ENCODE peak calls at places on chromosomes 11 and 22, in seven cellular contexts. O is fibroblast of lung; F is AG04450; R is tibial nerve; E is pancreas; V is GM12865; I is CD4-positive, alpha-beta memory T cell. D is an unnamed sample.

GRCh38 chr11:125165664-125166346 is 1.3 kb downstream of the PKNOX2 start:
- DNase-seq in O (peak), F (no peak), R (no peak), E (no peak), V (no peak), I (no peak), D (no peak)

GRCh38 chr11:110850846-110851245 is 138.6 kb upstream of the ARHGAP20 start:
- DNase-seq in O (peak), F (no peak), R (no peak), E (no peak), V (no peak), I (no peak), D (no peak)

GRCh38 chr11:29200776-29201574 is 815.9 kb downstream of the KCNA4 start:
- DNase-seq in O (no peak), F (no peak), R (no peak), E (no peak), V (no peak), I (no peak), D (no peak)

GRCh38 chr22:31948002-31948401 is 3.7 kb downstream of the YWHAH start:
- DNase-seq in O (no peak), F (no peak), R (no peak), E (no peak), V (no peak), I (no peak), D (no peak)

GRCh38 chr22:31496735-31497146 is 405 bp downstream of the SFI1 start:
- DNase-seq in O (no peak), F (no peak), R (no peak), E (no peak), V (no peak), I (no peak), D (peak)

GRCh38 chr11:117090111-117090706 is 8.0 kb downstream of the SIK3 start:
- DNase-seq in O (peak), F (no peak), R (no peak), E (no peak), V (no peak), I (no peak), D (no peak)

GRCh38 chr22:35218079-35218478 is 39.2 kb upstream of the HMGXB4 start:
- DNase-seq in O (peak), F (no peak), R (no peak), E (no peak), V (no peak), I (no peak), D (no peak)

GRCh38 chr11:119055901-119056300 is 1.1 kb downstream of the HYOU1 start:
- DNase-seq in O (peak), F (no peak), R (no peak), E (peak), V (peak), I (peak), D (no peak)

GRCh38 chr22:41799486-41800347 is 762 bp upstream of the CCDC134 start:
- DNase-seq in O (peak), F (no peak), R (peak), E (peak), V (no peak), I (peak), D (no peak)

GRCh38 chr22:19957445-19957844 is 15.8 kb upstream of the TXNRD2 start:
- DNase-seq in O (no peak), F (no peak), R (no peak), E (peak), V (no peak), I (no peak), D (no peak)

GRCh38 chr11:92791886-92792285 is 177.6 kb upstream of the MTNR1B start:
- DNase-seq in O (no peak), F (no peak), R (no peak), E (no peak), V (no peak), I (no peak), D (no peak)

GRCh38 chr11:102792604-102793003 is 5.4 kb downstream of the MMP1 start:
- DNase-seq in O (no peak), F (no peak), R (no peak), E (no peak), V (no peak), I (no peak), D (no peak)

GRCh38 chr11:17477084-17477333 is 364 bp upstream of the ABCC8 start:
- DNase-seq in O (no peak), F (no peak), R (no peak), E (no peak), V (no peak), I (no peak), D (no peak)
- H3K4me3 ChIP-seq in O (no peak), F (no peak), R (no peak), E (no peak), V (no peak), I (no peak), D (no peak)

GRCh38 chr22:17171016-17171312 is 11.9 kb upstream of the HDHD5 start:
- DNase-seq in O (no peak), F (no peak), R (no peak), E (no peak), V (no peak), I (no peak), D (no peak)
- H3K4me3 ChIP-seq in O (peak), F (peak), R (peak), E (peak), V (peak), I (no peak), D (peak)

GRCh38 chr22:22720724-22721261 is 76.4 kb downstream of the GGTLC2 start:
- DNase-seq in O (no peak), F (no peak), R (no peak), E (no peak), V (peak), I (no peak), D (no peak)

GRCh38 chr22:22717723-22718122 is 73.3 kb downstream of the GGTLC2 start:
- DNase-seq in O (no peak), F (no peak), R (no peak), E (no peak), V (no peak), I (no peak), D (no peak)

GRCh38 chr22:22720201-22720723 is 75.8 kb downstream of the GGTLC2 start:
- DNase-seq in O (peak), F (no peak), R (no peak), E (no peak), V (peak), I (peak), D (peak)

GRCh38 chr22:22716136-22716535 is 71.7 kb downstream of the GGTLC2 start:
- DNase-seq in O (no peak), F (no peak), R (no peak), E (no peak), V (no peak), I (no peak), D (no peak)

DNA sequence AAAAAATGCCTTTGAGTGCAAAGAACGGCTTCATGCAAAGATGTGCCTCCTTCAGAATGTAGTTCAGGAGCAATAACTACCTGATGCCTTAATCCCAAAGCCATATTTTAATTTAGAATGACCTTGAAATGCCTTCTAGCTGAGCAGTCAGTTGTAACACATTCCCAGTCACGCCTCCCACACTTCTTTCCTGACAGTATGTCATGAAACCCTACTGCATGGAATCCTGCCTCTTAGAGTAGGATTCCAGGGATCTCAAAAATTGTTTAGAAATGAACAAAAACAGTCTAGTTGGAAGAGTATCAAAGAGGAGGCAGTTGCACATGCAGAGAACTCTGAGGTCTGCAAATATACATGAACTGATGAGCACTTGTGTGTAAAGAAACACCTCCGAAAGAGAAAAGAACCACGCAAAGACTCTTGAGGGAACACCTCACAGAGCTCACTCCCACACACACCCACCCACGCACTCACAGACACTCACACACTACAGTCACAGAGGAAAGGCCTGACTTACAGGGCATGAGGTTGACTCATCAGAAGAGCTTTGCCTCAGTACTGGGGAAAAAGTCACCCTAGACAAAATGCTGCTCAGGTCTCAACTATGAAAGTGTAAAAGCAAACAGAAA is 77.4 kb downstream of the GGTLC2 start:
- DNase-seq in O (peak), F (no peak), R (no peak), E (no peak), V (peak), I (no peak), D (no peak)
- H3K4me3 ChIP-seq in O (no peak), F (no peak), R (no peak), E (no peak), V (no peak), I (no peak), D (no peak)

GRCh38 chr11:63611395-63611747 is 2.9 kb downstream of the PLAAT3 start:
- DNase-seq in O (no peak), F (no peak), R (no peak), E (no peak), V (no peak), I (no peak), D (no peak)
- H3K4me3 ChIP-seq in O (no peak), F (no peak), R (peak), E (no peak), V (no peak), I (no peak), D (no peak)

DNA sequence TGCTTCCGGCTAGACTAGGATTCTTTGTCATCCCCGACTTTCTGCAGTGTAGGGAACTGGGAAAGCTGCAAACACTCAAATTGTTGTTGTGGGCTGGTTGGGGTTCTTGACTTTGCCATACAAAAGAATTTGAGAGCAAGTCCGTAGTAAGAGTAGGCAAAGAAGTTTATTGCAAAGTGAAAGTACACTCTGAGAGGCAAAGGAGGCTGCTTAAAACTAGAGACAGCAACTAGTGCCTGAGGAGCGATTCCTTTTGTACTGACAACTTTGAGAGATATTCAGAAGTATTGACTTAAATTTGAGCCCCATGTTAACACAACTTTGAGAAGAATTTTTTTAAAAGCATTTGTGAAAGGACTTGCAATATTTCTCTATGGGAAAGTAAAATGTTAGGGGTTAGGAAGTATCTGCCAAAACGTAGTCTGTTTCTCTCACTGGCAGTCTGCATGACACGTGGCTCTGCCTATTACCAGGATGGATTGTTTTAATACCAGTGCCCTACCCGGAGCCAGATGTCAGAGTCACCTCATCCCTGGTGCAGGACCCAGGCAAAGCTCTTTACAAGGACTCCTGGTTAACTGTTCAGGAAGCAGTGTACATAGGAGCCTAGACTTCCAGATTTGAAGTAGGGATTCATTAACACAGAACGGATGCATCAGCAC is 85.0 kb upstream of the CLPB start:
- DNase-seq in O (no peak), F (no peak), R (no peak), E (no peak), V (no peak), I (peak), D (peak)
- H3K4me3 ChIP-seq in O (peak), F (peak), R (peak), E (no peak), V (no peak), I (peak), D (peak)

GRCh38 chr11:134052988-134053945 is 15.6 kb upstream of the JAM3 start:
- DNase-seq in O (no peak), F (no peak), R (no peak), E (peak), V (no peak), I (no peak), D (no peak)
- H3K4me3 ChIP-seq in O (no peak), F (no peak), R (no peak), E (no peak), V (no peak), I (no peak), D (no peak)

D was measured in naive thymus-derived CD4-positive, alpha-beta T cell.